ENCODE peak calls at places on chromosomes 1 and 21, in four cellular contexts. W is activated naive CD4-positive, alpha-beta T cell; Y is DMS79; V is T-helper 1 cell. O is an unnamed sample.

GRCh38 chr1:62377043-62377562 is 57.9 kb upstream of the KANK4 start:
- DNase-seq in Y (no peak), W (no peak), V (no peak), O (no peak)

GRCh38 chr21:33071878-33072306 is 2.0 kb downstream of the OLIG1 start:
- DNase-seq in W (no peak), V (no peak), Y (no peak), O (no peak)

GRCh38 chr1:39625462-39626273 is 13.8 kb downstream of the HEYL start:
- DNase-seq in V (no peak), Y (no peak), W (no peak), O (no peak)

GRCh38 chr1:25343872-25344271 is 5.7 kb downstream of the TMEM50A start:
- DNase-seq in Y (no peak), W (no peak), V (no peak), O (no peak)

GRCh38 chr1:205398586-205398985 is 23.3 kb downstream of the LEMD1 start:
- DNase-seq in Y (no peak), V (no peak), W (no peak), O (no peak)

GRCh38 chr21:34029724-34030528 is 43.5 kb upstream of the MRPS6 start:
- DNase-seq in V (peak; percentile 15), Y (no peak), W (no peak), O (peak; percentile 8)

GRCh38 chr1:204600968-204601367 is 84.6 kb downstream of the LRRN2 start:
- DNase-seq in Y (no peak), W (no peak), V (no peak), O (no peak)

GRCh38 chr21:46469275-46469674 is 10.6 kb downstream of the DIP2A start:
- DNase-seq in Y (no peak), V (no peak), W (no peak), O (no peak)

GRCh38 chr1:236608930-236609726 is 4.8 kb upstream of the HEATR1 start:
- DNase-seq in V (no peak), Y (peak; percentile 7), W (no peak), O (no peak)

GRCh38 chr1:38625939-38626338 is 233.6 kb downstream of the RRAGC start:
- DNase-seq in V (no peak), Y (no peak), W (no peak), O (no peak)

GRCh38 chr21:25005388-25005787 is 601.9 kb downstream of the MRPL39 start:
- DNase-seq in Y (no peak), W (no peak), V (no peak), O (no peak)

GRCh38 chr1:115135681-115136080 is 46.4 kb upstream of the TSPAN2 start:
- DNase-seq in V (no peak), Y (no peak), W (no peak), O (no peak)

GRCh38 chr1:228459091-228459993 is 27.8 kb upstream of the RNF187 start:
- DNase-seq in W (peak; percentile 20), V (peak; percentile 36), Y (peak; percentile 68), O (no peak)

GRCh38 chr1:222087207-222087920 is 345.5 kb upstream of the DUSP10 start:
- DNase-seq in Y (no peak), V (no peak), W (no peak), O (no peak)

GRCh38 chr1:205973377-205974232 is 29.6 kb downstream of the RAB7B start:
- DNase-seq in Y (no peak), W (no peak), V (no peak), O (no peak)

GRCh38 chr1:151124763-151125403 is 21.5 kb downstream of the SEMA6C start:
- DNase-seq in V (no peak), Y (no peak), W (no peak), O (no peak)

GRCh38 chr1:218164930-218165686 is 120.0 kb upstream of the RRP15 start:
- DNase-seq in Y (no peak), W (no peak), V (no peak), O (no peak)

GRCh38 chr1:43083375-43083774 is 88.7 kb downstream of the EBNA1BP2 start:
- DNase-seq in W (no peak), Y (no peak), V (no peak), O (no peak)

GRCh38 chr21:38134084-38134873 is 122.5 kb upstream of the KCNJ15 start:
- DNase-seq in W (no peak), Y (no peak), V (no peak), O (no peak)

GRCh38 chr1:203590559-203590958 is 36.1 kb upstream of the ATP2B4 start:
- DNase-seq in W (no peak), Y (no peak), V (no peak), O (no peak)

GRCh38 chr1:59819566-59820438 is 5.1 kb downstream of the HOOK1 start:
- DNase-seq in V (no peak), W (no peak), Y (no peak), O (no peak)

GRCh38 chr1:93694039-93694438 is 12.4 kb upstream of the BCAR3 start:
- DNase-seq in W (no peak), V (no peak), Y (no peak), O (no peak)

GRCh38 chr1:232457607-232458006 is 172.3 kb downstream of the SIPA1L2 start:
- DNase-seq in V (no peak), Y (no peak), W (no peak), O (no peak)

GRCh38 chr1:109256971-109257681 is 7.8 kb downstream of the CELSR2 start:
- DNase-seq in W (no peak), Y (no peak), V (no peak), O (no peak)

GRCh38 chr1:200590001-200590400 is 30.6 kb downstream of the KIF14 start:
- DNase-seq in Y (no peak), V (no peak), W (no peak), O (no peak)

GRCh38 chr1:93608188-93609109 is 73.2 kb downstream of the BCAR3 start:
- DNase-seq in Y (no peak), W (no peak), V (no peak), O (no peak)

GRCh38 chr21:45288441-45288841 is 746 bp upstream of the POFUT2 start:
- DNase-seq in V (no peak), Y (no peak), W (no peak), O (no peak)

GRCh38 chr1:27669876-27670275 is 2.1 kb downstream of the IFI6 start:
- DNase-seq in W (no peak), Y (no peak), V (no peak), O (no peak)

GRCh38 chr1:116910379-116911165 is 856 bp downstream of the PTGFRN start:
- DNase-seq in W (peak; percentile 20), Y (peak; percentile 28), V (peak; percentile 34), O (peak; percentile 29)

GRCh38 chr21:22456241-22456640 is 1458.0 kb downstream of the NCAM2 start:
- DNase-seq in V (no peak), W (no peak), Y (no peak), O (no peak)

GRCh38 chr1:6353948-6354658 is 39.5 kb downstream of the ACOT7 start:
- DNase-seq in V (no peak), Y (no peak), W (no peak), O (no peak)

GRCh38 chr21:33245289-33245918 is 15.7 kb downstream of the IFNAR2 start:
- DNase-seq in V (no peak), W (no peak), Y (no peak), O (no peak)